ENCODE peak calls at places on chromosomes 12 and 14, in nine cellular contexts. K, R, S, P, W, L, Z, X and O are unnamed samples.
A peak's percentile ranks its signal among the peaks of the same experiment; 100 is the strongest.

GRCh38 chr14:68650403-68650994 is 142.4 kb downstream of the ZFP36L1 start:
- DNase-seq in K (no peak), R (no peak), S (peak; percentile 43), P (peak; percentile 12), W (no peak), L (no peak), Z (no peak), X (no peak), O (no peak)

GRCh38 chr12:87796961-87797516 is 232.2 kb downstream of the C12orf50 start:
- DNase-seq in K (no peak), R (no peak), S (peak; percentile 11), P (no peak), W (no peak), L (no peak), Z (no peak), X (no peak), O (no peak)

GRCh38 chr12:115697341-115697740 is 580.2 kb downstream of the MED13L start:
- DNase-seq in K (no peak), R (no peak), S (no peak), P (no peak), W (no peak), L (no peak), Z (no peak), X (no peak), O (no peak)

GRCh38 chr12:52649066-52649465 is 2.9 kb downstream of the KRT2 start:
- DNase-seq in K (no peak), R (no peak), S (no peak), P (no peak), W (no peak), L (no peak), Z (no peak), X (no peak), O (no peak)

GRCh38 chr12:18224745-18225144 is 36.6 kb upstream of the PIK3C2G start:
- DNase-seq in K (no peak), R (no peak), S (peak; percentile 48), P (peak; percentile 59), W (no peak), L (peak; percentile 9), Z (no peak), X (no peak), O (peak; percentile 9)

GRCh38 chr14:100653409-100653808 is 66.2 kb upstream of the BEGAIN start:
- DNase-seq in K (no peak), R (no peak), S (no peak), P (no peak), W (no peak), L (no peak), Z (no peak), X (no peak), O (no peak)

GRCh38 chr14:100862277-100862676 is 36.4 kb downstream of the MEG3 start:
- DNase-seq in K (no peak), R (no peak), S (peak; percentile 11), P (no peak), W (peak; percentile 31), L (no peak), Z (no peak), X (peak; percentile 40), O (no peak)

GRCh38 chr14:50714452-50715073 is 46.5 kb upstream of the SAV1 start:
- DNase-seq in K (no peak), R (no peak), S (peak; percentile 52), P (peak; percentile 55), W (peak; percentile 22), L (no peak), Z (no peak), X (no peak), O (no peak)

GRCh38 chr12:48924617-48925217 is 575 bp downstream of the FKBP11 start:
- DNase-seq in K (no peak), R (peak; percentile 23), S (peak; percentile 31), P (peak; percentile 54), W (peak; percentile 15), L (no peak), Z (peak; percentile 78), X (peak; percentile 81), O (no peak)

GRCh38 chr12:48929551-48929950 is 4.3 kb upstream of the FKBP11 start:
- DNase-seq in K (no peak), R (no peak), S (no peak), P (no peak), W (no peak), L (no peak), Z (no peak), X (no peak), O (no peak)

GRCh38 chr12:48925218-48925871 is at the start of gene FKBP11:
- DNase-seq in K (peak; percentile 26), R (no peak), S (peak; percentile 47), P (peak; percentile 36), W (peak; percentile 61), L (no peak), Z (peak; percentile 59), X (peak; percentile 86), O (no peak)

GRCh38 chr12:48930475-48930874 is 5.2 kb upstream of the FKBP11 start:
- DNase-seq in K (no peak), R (no peak), S (no peak), P (no peak), W (no peak), L (no peak), Z (no peak), X (no peak), O (no peak)

DNA sequence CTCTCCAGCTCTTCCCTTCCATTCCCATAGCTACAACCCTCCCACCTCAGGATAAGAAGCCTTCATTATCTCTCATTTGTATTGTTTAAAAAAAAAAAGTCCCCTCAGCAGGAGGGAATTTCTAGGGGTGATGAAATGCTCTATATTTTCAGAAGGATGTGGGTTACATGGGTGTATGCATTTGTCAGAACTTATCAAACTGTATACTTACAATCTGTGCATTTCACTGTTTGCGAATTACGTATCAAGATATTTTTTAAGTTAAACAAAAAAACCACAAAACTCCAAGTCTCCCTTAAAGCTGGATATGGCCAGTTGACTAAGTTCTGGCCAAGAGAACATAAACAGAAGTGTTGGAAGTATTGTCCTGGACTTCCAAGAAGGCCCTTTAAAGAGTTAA is 2.0 kb upstream of the FKBP11 start:
- DNase-seq in K (no peak), R (no peak), S (no peak), P (no peak), W (no peak), L (no peak), Z (no peak), X (no peak), O (no peak)
- TF ChIP-seq CTCF in K (no peak), R (no peak), S (no peak), P (no peak), W (no peak), L (no peak), Z (no peak), X (no peak), O (no peak)

DNA sequence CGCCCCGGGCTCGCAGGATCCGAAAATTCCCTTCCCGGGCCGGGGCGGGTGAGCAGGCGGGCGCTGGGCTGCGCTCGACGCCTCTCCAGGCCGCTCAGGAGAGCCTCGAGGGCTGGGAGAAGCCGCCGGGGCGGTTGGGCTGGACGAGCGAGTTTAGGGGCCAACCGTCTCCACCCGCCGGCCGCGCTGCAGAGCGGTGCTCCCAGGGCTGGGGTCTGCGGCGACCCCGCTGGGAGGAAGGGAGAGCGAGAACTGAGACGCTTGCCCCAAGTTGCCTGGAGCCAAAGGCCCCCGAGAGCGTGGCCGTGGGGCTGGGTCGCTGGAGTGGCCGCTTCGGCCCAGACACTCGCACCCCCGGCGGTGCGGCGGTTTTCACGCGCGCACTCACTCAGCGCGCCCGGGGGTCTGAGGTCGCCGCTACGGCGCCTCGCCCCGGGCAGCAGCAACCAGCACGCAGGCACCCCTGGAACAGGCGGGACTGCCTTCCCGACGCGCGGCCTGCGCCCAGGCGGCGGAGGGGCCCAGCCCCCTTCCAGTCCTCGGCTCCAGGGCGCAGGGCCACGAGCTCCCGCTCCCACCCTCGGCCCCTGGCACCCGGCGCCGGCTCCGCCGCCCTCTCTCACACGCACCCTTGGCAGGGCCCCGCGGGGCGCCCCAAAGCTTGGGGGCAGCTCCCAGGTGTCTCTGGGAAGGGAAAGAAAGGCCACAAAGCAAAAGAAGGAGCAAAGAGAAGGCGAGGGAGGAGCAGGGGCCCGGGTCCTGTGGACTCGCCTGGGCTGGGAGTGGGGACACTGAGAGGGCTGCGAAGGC is 586 bp upstream of the EFS start:
- DNase-seq in K (no peak), R (no peak), S (no peak), P (peak; percentile 18), W (no peak), L (no peak), Z (no peak), X (no peak), O (no peak)
- H3K4me3 ChIP-seq in K (peak overlapping the region; percentile 72), R (peak overlapping the region; percentile 60), S (peak overlapping the region; percentile 56), P (peak overlapping the region; percentile 52), W (peak overlapping the region; percentile 55), L (peak overlapping the region; percentile 43), Z (no peak overlapping the region), X (peak overlapping the region; percentile 59), O (no peak overlapping the region)

GRCh38 chr12:104738371-104738710 is 219.7 kb downstream of the SLC41A2 start:
- DNase-seq in K (no peak), R (no peak), S (no peak), P (peak; percentile 81), W (no peak), L (peak; percentile 10), Z (no peak), X (no peak), O (no peak)

GRCh38 chr12:104740668-104741067 is 217.4 kb downstream of the SLC41A2 start:
- DNase-seq in K (peak; percentile 43), R (no peak), S (no peak), P (no peak), W (no peak), L (no peak), Z (no peak), X (no peak), O (no peak)

GRCh38 chr12:104737113-104737512 is 221.0 kb downstream of the SLC41A2 start:
- DNase-seq in K (no peak), R (no peak), S (no peak), P (no peak), W (no peak), L (no peak), Z (no peak), X (no peak), O (no peak)

GRCh38 chr12:104737682-104738370 is 220.3 kb downstream of the SLC41A2 start:
- DNase-seq in K (no peak), R (no peak), S (no peak), P (no peak), W (no peak), L (no peak), Z (peak; percentile 48), X (no peak), O (no peak)

DNA sequence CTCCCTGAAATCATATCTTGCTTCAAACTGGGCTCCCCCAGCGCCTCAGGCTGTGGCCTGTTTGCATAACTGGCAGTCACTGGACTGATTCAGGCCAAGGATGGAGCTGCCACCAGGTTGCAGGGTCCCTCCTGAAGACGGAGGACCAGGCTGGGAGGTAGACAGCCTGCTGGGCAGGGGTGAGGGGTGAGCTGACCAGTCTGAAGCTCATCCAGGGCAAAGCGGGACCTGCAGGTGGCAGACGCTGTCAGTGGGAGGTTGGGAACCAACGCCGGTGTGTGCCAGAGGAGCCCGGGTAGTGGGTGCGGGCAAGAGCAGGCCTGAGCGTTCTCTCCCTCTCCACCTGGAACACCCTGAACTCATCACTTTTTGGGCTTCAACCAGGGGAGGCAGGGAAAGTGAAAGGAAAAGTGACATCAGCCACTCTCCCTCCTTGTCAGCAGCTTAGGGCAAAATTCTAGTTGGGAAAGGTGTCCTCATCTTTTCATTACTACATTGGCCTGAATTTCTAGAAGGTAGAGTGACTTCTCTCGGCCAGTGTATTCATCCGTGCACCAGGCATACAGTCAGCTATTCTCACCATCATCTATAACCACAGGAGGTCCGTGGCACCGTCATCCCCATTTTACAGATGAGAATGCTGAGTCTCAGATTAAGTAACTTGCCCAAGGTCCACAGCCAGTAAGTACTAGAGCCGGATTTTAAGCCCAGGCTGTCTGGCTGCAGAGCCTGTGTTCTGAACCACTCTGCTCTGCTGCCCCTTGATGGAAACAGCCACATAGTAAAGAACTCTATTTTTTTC is 219.0 kb downstream of the SLC41A2 start:
- DNase-seq in K (no peak), R (no peak), S (no peak), P (no peak), W (no peak), L (no peak), Z (no peak), X (no peak), O (no peak)
- TF ChIP-seq CTCF in K (no peak), R (peak; percentile 23), S (no peak), P (no peak), W (no peak), L (no peak), Z (no peak), X (no peak), O (no peak)

DNA sequence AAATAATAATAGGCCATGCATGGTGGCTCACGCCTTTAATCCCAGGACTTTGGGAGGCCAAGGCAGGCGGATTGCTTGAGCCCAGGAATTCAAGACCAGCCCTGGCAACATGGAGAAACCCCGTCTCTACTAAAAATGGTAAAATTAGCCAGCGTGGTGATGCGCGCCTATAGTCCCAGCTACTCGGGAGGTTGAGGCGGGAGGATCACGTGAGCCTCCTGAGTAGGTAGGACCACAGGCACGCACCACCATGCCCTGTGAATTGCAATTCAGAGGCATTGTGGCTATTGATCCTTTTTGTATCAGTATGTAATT is 2.3 kb downstream of the ARHGDIB start:
- DNase-seq in K (no peak), R (no peak), S (no peak), P (no peak), W (no peak), L (no peak), Z (no peak), X (no peak), O (no peak)
- H3K4me3 ChIP-seq in K (no peak overlapping the region), R (no peak overlapping the region), S (no peak overlapping the region), P (no peak overlapping the region), W (no peak overlapping the region), L (no peak overlapping the region), Z (no peak overlapping the region), X (peak overlapping the region; percentile 60), O (no peak overlapping the region)